ENCODE peak calls at places on chromosome 20, in six cellular contexts. X is GM23248, Z is left ventricle myocardium inferior, D is thyroid gland, M is HepG2, O is Karpas-422. C is an unnamed sample.

GRCh38 chr20:19976595-19977372 is 40.4 kb upstream of the NAA20 start:
- DNase-seq in X (peak; percentile 91), Z (peak; percentile 70), D (peak; percentile 85), M (peak; percentile 90), O (no peak), C (peak; percentile 77)

GRCh38 chr20:19633985-19634384 is 124.1 kb upstream of the RIN2 start:
- DNase-seq in X (no peak), Z (no peak), D (no peak), M (no peak), O (no peak), C (no peak)

GRCh38 chr20:5270608-5271007 is 46.1 kb downstream of the PROKR2 start:
- DNase-seq in X (no peak), Z (no peak), D (no peak), M (no peak), O (no peak), C (no peak)

GRCh38 chr20:58566981-58567380 is 51.8 kb upstream of the APCDD1L start:
- DNase-seq in X (no peak), Z (no peak), D (no peak), M (no peak), O (no peak), C (no peak)

GRCh38 chr20:58709013-58709702 is 16.6 kb downstream of the NPEPL1 start:
- DNase-seq in X (no peak), Z (peak; percentile 5), D (no peak), M (no peak), O (no peak), C (peak; percentile 15)

GRCh38 chr20:32439132-32439829 is 81.2 kb downstream of the ASXL1 start:
- DNase-seq in X (peak; percentile 96), Z (no peak), D (no peak), M (no peak), O (no peak), C (no peak)

GRCh38 chr20:17936306-17936790 is 32.2 kb downstream of the SNX5 start:
- DNase-seq in X (peak; percentile 53), Z (no peak), D (no peak), M (no peak), O (no peak), C (no peak)

GRCh38 chr20:41769650-41770049 is 151.5 kb upstream of the CHD6 start:
- DNase-seq in X (no peak), Z (no peak), D (peak; percentile 12), M (no peak), O (no peak), C (no peak)

GRCh38 chr20:36860339-36860738 is 15.6 kb upstream of the TLDC2 start:
- DNase-seq in X (no peak), Z (no peak), D (no peak), M (no peak), O (no peak), C (no peak)

GRCh38 chr20:4444404-4444803 is 277.3 kb upstream of the PRND start:
- DNase-seq in X (peak; percentile 88), Z (no peak), D (no peak), M (no peak), O (no peak), C (no peak)

GRCh38 chr20:59741073-59741472 is 136.7 kb downstream of the PHACTR3 start:
- DNase-seq in X (no peak), Z (no peak), D (no peak), M (no peak), O (no peak), C (no peak)

GRCh38 chr20:46700481-46700880 is 9.0 kb upstream of the SLC2A10 start:
- DNase-seq in X (no peak), Z (no peak), D (no peak), M (no peak), O (no peak), C (no peak)

GRCh38 chr20:35773154-35773751 is 1.4 kb downstream of the PHF20 start:
- DNase-seq in X (peak; percentile 23), Z (no peak), D (no peak), M (no peak), O (peak; percentile 47), C (peak; percentile 39)

GRCh38 chr20:50341880-50342637 is 151.4 kb downstream of the CEBPB start:
- DNase-seq in X (no peak), Z (no peak), D (no peak), M (no peak), O (no peak), C (no peak)

GRCh38 chr20:7841967-7842301 is 98.3 kb downstream of the HAO1 start:
- DNase-seq in X (peak; percentile 92), Z (peak; percentile 30), D (peak; percentile 34), M (no peak), O (no peak), C (no peak)

GRCh38 chr20:46200582-46201570 is 82.8 kb downstream of the CD40 start:
- DNase-seq in X (no peak), Z (no peak), D (no peak), M (no peak), O (no peak), C (no peak)

GRCh38 chr20:18504479-18505060 is 3.2 kb upstream of the SEC23B start:
- DNase-seq in X (peak; percentile 56), Z (peak; percentile 36), D (peak; percentile 30), M (no peak), O (no peak), C (peak; percentile 66)

GRCh38 chr20:41664584-41664983 is 46.4 kb upstream of the CHD6 start:
- DNase-seq in X (peak; percentile 23), Z (no peak), D (no peak), M (peak; percentile 22), O (peak; percentile 89), C (no peak)

GRCh38 chr20:13936781-13937576 is 53.4 kb downstream of the SEL1L2 start:
- DNase-seq in X (no peak), Z (no peak), D (no peak), M (no peak), O (peak; percentile 37), C (no peak)

GRCh38 chr20:60261323-60261722 is 303.1 kb downstream of the CDH26 start:
- DNase-seq in X (no peak), Z (no peak), D (no peak), M (no peak), O (no peak), C (no peak)

GRCh38 chr20:23059831-23060230 is 10.4 kb upstream of the THBD start:
- DNase-seq in X (no peak), Z (no peak), D (no peak), M (no peak), O (no peak), C (no peak)

GRCh38 chr20:61126369-61127195 is 125.5 kb upstream of the CDH4 start:
- DNase-seq in X (no peak), Z (no peak), D (no peak), M (no peak), O (no peak), C (no peak)

GRCh38 chr20:6178537-6178936 is 55.7 kb upstream of the FERMT1 start:
- DNase-seq in X (peak; percentile 47), Z (no peak), D (no peak), M (peak; percentile 39), O (peak; percentile 57), C (no peak)

GRCh38 chr20:31237763-31238162 is 19.7 kb upstream of the DEFB115 start:
- DNase-seq in X (no peak), Z (no peak), D (no peak), M (no peak), O (no peak), C (no peak)

GRCh38 chr20:31236953-31237352 is 20.5 kb upstream of the DEFB115 start:
- DNase-seq in X (no peak), Z (no peak), D (no peak), M (no peak), O (no peak), C (no peak)

GRCh38 chr20:31239139-31239538 is 18.3 kb upstream of the DEFB115 start:
- DNase-seq in X (no peak), Z (no peak), D (no peak), M (no peak), O (no peak), C (no peak)
- H3K9me3 ChIP-seq in X (peaks cover 4% of the 10 kb centered on the region), Z (peaks cover 100% of the 10 kb centered on the region), D (no peaks in the 10 kb centered on the region), M (peaks cover 100% of the 10 kb centered on the region), O (peaks cover 84% of the 10 kb centered on the region), C (peaks cover 6% of the 10 kb centered on the region)

DNA sequence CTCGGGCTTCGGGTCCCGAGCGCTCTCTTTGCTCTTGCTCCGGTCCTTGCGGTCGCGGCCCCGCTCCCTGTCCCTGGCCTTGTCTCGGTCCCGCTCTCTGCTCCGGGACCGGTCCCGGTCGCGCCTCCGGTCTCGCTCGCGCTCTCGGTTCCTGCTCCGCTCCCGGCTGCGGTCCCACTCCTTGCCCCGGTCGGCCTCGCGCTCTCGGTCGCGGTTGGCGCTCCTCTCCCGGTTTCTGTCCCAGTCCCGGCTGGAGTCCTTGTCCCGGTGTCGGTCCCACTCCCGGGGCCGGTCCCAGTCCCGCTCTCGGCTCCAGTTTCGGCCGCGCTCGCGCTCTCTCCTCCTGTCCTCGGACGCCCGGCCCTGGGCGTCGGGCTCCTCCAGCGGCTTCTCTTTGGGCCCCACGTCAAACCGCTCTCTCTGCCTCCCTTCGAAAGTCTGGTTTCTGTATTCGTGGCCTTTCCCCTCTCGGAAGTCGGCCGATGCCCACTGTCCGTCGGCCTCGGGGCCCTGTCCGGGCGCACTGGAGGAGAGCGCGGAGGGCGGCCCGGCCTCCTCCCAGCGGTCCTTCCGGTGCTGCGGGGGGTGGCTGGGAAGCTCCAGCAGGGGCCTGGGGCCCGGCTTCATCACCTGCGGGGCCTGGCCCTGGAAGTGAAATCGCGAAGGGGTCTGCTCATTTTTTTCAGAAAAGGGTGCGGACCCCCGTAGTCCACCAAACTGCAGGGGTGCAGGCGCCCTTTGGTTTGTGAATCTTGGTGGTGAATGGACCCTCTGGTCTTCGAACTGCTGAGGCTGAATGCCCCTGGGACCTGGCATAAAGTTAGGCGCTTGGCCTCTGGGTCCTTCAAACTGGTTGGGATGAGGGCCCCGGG is 17.9 kb upstream of the TCFL5 start:
- DNase-seq in X (no peak), Z (no peak), D (no peak), M (no peak), O (no peak), C (no peak)
- H3K4me3 ChIP-seq in X (no peak overlapping the region), Z (peak overlapping the region; percentile 41), D (no peak overlapping the region), M (no peak overlapping the region), O (no peak overlapping the region), C (peak overlapping the region; percentile 2)

GRCh38 chr20:1935696-1936366 is 40.6 kb downstream of the SIRPA start:
- DNase-seq in X (peak; percentile 20), Z (peak; percentile 74), D (no peak), M (no peak), O (no peak), C (peak; percentile 73)

GRCh38 chr20:1933465-1933870 is 38.3 kb downstream of the SIRPA start:
- DNase-seq in X (peak; percentile 87), Z (peak; percentile 76), D (no peak), M (no peak), O (no peak), C (no peak)

GRCh38 chr20:1934578-1935573 is 39.7 kb downstream of the SIRPA start:
- DNase-seq in X (peak; percentile 98), Z (peak; percentile 74), D (peak; percentile 31), M (no peak), O (no peak), C (peak; percentile 80)

GRCh38 chr20:1932971-1933370 is 37.8 kb downstream of the SIRPA start:
- DNase-seq in X (no peak), Z (no peak), D (no peak), M (no peak), O (no peak), C (no peak)

DNA sequence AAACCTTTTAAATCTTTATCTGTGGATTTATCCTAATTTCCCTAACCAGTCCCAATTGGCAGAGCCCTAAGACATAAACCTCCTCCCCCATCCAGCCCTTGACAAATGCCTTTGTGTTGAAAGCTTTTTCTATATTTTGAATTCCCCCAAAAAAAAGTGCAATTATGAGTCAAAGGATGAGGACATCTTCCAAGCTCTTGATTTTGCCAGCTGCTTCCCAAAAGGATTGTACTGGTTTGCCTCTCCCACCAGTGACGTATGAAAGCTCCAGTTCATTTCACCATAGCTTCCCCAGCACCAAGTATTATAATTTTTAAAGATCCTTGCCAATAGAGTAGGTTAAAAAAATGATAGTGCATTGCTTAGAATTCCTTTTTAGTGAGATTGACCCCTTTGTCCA is 39.0 kb downstream of the SIRPA start:
- DNase-seq in X (peak; percentile 95), Z (no peak), D (no peak), M (no peak), O (no peak), C (no peak)
- H3K27ac ChIP-seq in X (peak overlapping the region; percentile 98), Z (peak overlapping the region; percentile 78), D (no peak overlapping the region), M (no peak overlapping the region), O (no peak overlapping the region), C (peak overlapping the region; percentile 64)

GRCh38 chr20:21511850-21512633 is 1.8 kb downstream of the NKX2-2 start:
- DNase-seq in X (no peak), Z (no peak), D (no peak), M (no peak), O (no peak), C (peak; percentile 64)
- H3K9me3 ChIP-seq in X (no peaks in the 10 kb centered on the region), Z (no peaks in the 10 kb centered on the region), D (no peaks in the 10 kb centered on the region), M (no peaks in the 10 kb centered on the region), O (no peaks in the 10 kb centered on the region), C (no peaks in the 10 kb centered on the region)

C was measured in heart left ventricle.